ENCODE peak calls at places on chromosomes 6 and 20, in ten cellular contexts. One of them, this sample, is unnamed.

GRCh38 chr20:61517419-61517818 is 265.4 kb downstream of the CDH4 start:
- DNase-seq in ovary: no peak
- DNase-seq in A549: no peak
- DNase-seq in HepG2: no peak
- DNase-seq in tibial nerve: no peak
- DNase-seq in K562: no peak
- DNase-seq in SK-N-SH: no peak
- DNase-seq in sigmoid colon: no peak
- DNase-seq in stomach: no peak
- DNase-seq in H1: no peak
- DNase-seq in this sample: no peak

GRCh38 chr6:27026361-27026760 is 221.1 kb upstream of the PRSS16 start:
- DNase-seq in H1: no peak
- DNase-seq in SK-N-SH: no peak
- DNase-seq in stomach: no peak
- DNase-seq in K562: no peak
- DNase-seq in tibial nerve: no peak
- DNase-seq in sigmoid colon: no peak
- DNase-seq in ovary: no peak
- DNase-seq in HepG2: no peak
- DNase-seq in A549: no peak
- DNase-seq in this sample: no peak

GRCh38 chr6:123091091-123091895 is 95.3 kb downstream of the CLVS2 start:
- DNase-seq in sigmoid colon: no peak
- DNase-seq in H1: no peak
- DNase-seq in SK-N-SH: peak
- DNase-seq in K562: no peak
- DNase-seq in A549: peak
- DNase-seq in stomach: peak
- DNase-seq in tibial nerve: no peak
- DNase-seq in HepG2: peak
- DNase-seq in ovary: no peak
- DNase-seq in this sample: no peak

GRCh38 chr6:168415993-168416530 is 24.9 kb upstream of the SMOC2 start:
- DNase-seq in K562: no peak
- DNase-seq in SK-N-SH: no peak
- DNase-seq in A549: no peak
- DNase-seq in ovary: no peak
- DNase-seq in H1: no peak
- DNase-seq in HepG2: no peak
- DNase-seq in tibial nerve: no peak
- DNase-seq in stomach: no peak
- DNase-seq in sigmoid colon: no peak
- DNase-seq in this sample: peak

GRCh38 chr6:165008971-165009370 is 300.4 kb downstream of the C6orf118 start:
- DNase-seq in SK-N-SH: no peak
- DNase-seq in A549: no peak
- DNase-seq in stomach: no peak
- DNase-seq in ovary: no peak
- DNase-seq in sigmoid colon: no peak
- DNase-seq in K562: no peak
- DNase-seq in HepG2: no peak
- DNase-seq in H1: no peak
- DNase-seq in tibial nerve: no peak
- DNase-seq in this sample: no peak

GRCh38 chr20:8012724-8013123 is 6.8 kb downstream of the TMX4 start:
- DNase-seq in stomach: no peak
- DNase-seq in H1: no peak
- DNase-seq in tibial nerve: no peak
- DNase-seq in HepG2: no peak
- DNase-seq in SK-N-SH: peak
- DNase-seq in sigmoid colon: no peak
- DNase-seq in A549: no peak
- DNase-seq in K562: no peak
- DNase-seq in ovary: no peak
- DNase-seq in this sample: no peak

GRCh38 chr6:74166849-74167248 is 470.8 kb downstream of the CD109 start:
- DNase-seq in K562: no peak
- DNase-seq in SK-N-SH: no peak
- DNase-seq in ovary: no peak
- DNase-seq in HepG2: no peak
- DNase-seq in A549: no peak
- DNase-seq in stomach: no peak
- DNase-seq in H1: no peak
- DNase-seq in sigmoid colon: no peak
- DNase-seq in tibial nerve: no peak
- DNase-seq in this sample: no peak

GRCh38 chr6:38503940-38504682 is 135.6 kb downstream of the BTBD9 start:
- DNase-seq in tibial nerve: no peak
- DNase-seq in A549: no peak
- DNase-seq in H1: no peak
- DNase-seq in SK-N-SH: no peak
- DNase-seq in HepG2: no peak
- DNase-seq in K562: no peak
- DNase-seq in sigmoid colon: no peak
- DNase-seq in ovary: no peak
- DNase-seq in stomach: no peak
- DNase-seq in this sample: no peak

GRCh38 chr6:167122827-167123657 is at the start of gene CCR6:
- DNase-seq in ovary: no peak
- DNase-seq in A549: no peak
- DNase-seq in sigmoid colon: no peak
- DNase-seq in SK-N-SH: no peak
- DNase-seq in HepG2: peak
- DNase-seq in K562: no peak
- DNase-seq in stomach: no peak
- DNase-seq in H1: no peak
- DNase-seq in tibial nerve: no peak
- DNase-seq in this sample: no peak

GRCh38 chr6:128504003-128504654 is 16.3 kb downstream of the PTPRK start:
- DNase-seq in stomach: no peak
- DNase-seq in HepG2: no peak
- DNase-seq in sigmoid colon: no peak
- DNase-seq in H1: no peak
- DNase-seq in A549: no peak
- DNase-seq in ovary: no peak
- DNase-seq in SK-N-SH: no peak
- DNase-seq in K562: no peak
- DNase-seq in tibial nerve: no peak
- DNase-seq in this sample: no peak

GRCh38 chr20:14488756-14489479 is 151.5 kb upstream of the FLRT3 start:
- DNase-seq in tibial nerve: no peak
- DNase-seq in sigmoid colon: no peak
- DNase-seq in stomach: no peak
- DNase-seq in SK-N-SH: no peak
- DNase-seq in ovary: no peak
- DNase-seq in HepG2: no peak
- DNase-seq in K562: no peak
- DNase-seq in A549: no peak
- DNase-seq in H1: no peak
- DNase-seq in this sample: no peak
- TF ChIP-seq EP300 in tibial nerve: no peak
- TF ChIP-seq EP300 in sigmoid colon: no peak
- TF ChIP-seq EP300 in stomach: no peak
- TF ChIP-seq EP300 in SK-N-SH: no peak
- TF ChIP-seq EP300 in ovary: no peak
- TF ChIP-seq EP300 in HepG2: no peak
- TF ChIP-seq EP300 in K562: no peak
- TF ChIP-seq EP300 in A549: no peak
- TF ChIP-seq EP300 in H1: no peak
- TF ChIP-seq EP300 in this sample: no peak

GRCh38 chr6:136783021-136783420 is 9.3 kb downstream of the MAP3K5 start:
- DNase-seq in sigmoid colon: no peak
- DNase-seq in stomach: no peak
- DNase-seq in ovary: no peak
- DNase-seq in tibial nerve: no peak
- DNase-seq in HepG2: no peak
- DNase-seq in K562: no peak
- DNase-seq in A549: no peak
- DNase-seq in SK-N-SH: no peak
- DNase-seq in H1: no peak
- DNase-seq in this sample: no peak

GRCh38 chr6:136784271-136784664 is 8.0 kb downstream of the MAP3K5 start:
- DNase-seq in SK-N-SH: no peak
- DNase-seq in A549: no peak
- DNase-seq in ovary: no peak
- DNase-seq in tibial nerve: no peak
- DNase-seq in HepG2: no peak
- DNase-seq in K562: no peak
- DNase-seq in stomach: no peak
- DNase-seq in sigmoid colon: no peak
- DNase-seq in H1: no peak
- DNase-seq in this sample: no peak

GRCh38 chr6:136783495-136784270 is 8.6 kb downstream of the MAP3K5 start:
- DNase-seq in stomach: no peak
- DNase-seq in ovary: no peak
- DNase-seq in A549: no peak
- DNase-seq in K562: no peak
- DNase-seq in tibial nerve: no peak
- DNase-seq in HepG2: no peak
- DNase-seq in sigmoid colon: no peak
- DNase-seq in H1: no peak
- DNase-seq in SK-N-SH: no peak
- DNase-seq in this sample: no peak

GRCh38 chr6:136786708-136787107 is 5.6 kb downstream of the MAP3K5 start:
- DNase-seq in tibial nerve: no peak
- DNase-seq in stomach: no peak
- DNase-seq in sigmoid colon: no peak
- DNase-seq in HepG2: no peak
- DNase-seq in H1: no peak
- DNase-seq in ovary: no peak
- DNase-seq in A549: no peak
- DNase-seq in K562: no peak
- DNase-seq in SK-N-SH: no peak
- DNase-seq in this sample: no peak

DNA sequence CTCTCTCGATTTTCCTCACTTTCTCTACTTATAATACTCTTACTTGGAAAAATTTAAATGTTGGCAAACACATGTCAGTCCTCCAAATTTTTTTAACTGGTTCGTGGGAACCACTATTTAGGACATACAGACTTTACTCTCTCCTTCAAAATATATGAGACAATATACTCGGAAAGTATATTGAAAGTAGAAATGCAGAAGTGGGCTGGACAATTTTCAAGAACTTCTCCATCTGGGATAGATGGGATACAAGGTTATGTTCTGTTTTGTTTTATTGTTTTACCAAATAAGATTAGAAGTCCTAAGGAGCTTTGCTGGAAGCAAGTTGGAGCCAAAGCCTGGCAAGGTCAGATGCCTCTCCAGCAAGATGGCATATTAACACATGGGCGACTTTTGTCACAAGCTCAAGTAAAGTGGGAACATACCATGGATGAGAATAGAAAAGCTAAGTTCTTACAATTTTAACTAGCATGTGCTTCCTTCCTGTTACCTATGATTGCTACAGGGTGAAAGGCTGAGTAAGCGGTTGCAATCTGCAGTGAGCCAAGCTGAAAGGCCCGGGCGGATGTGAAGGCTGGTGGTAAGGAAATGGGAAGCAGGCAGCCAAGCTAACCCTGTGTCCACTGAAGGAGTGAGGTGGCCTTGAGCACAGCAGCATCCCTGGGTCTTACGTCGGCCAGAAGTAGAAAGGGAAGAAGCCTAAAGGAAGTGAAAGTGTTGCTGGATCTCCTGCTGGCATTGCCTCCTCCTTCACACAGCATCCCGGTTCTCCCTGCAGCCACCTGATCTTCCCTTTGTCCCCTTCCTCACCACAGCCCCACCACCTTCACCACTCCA is 7.1 kb downstream of the MAP3K5 start:
- DNase-seq in K562: no peak
- DNase-seq in HepG2: no peak
- DNase-seq in tibial nerve: peak
- DNase-seq in H1: no peak
- DNase-seq in sigmoid colon: peak
- DNase-seq in SK-N-SH: no peak
- DNase-seq in ovary: peak
- DNase-seq in A549: no peak
- DNase-seq in stomach: peak
- DNase-seq in this sample: no peak
- H3K27ac ChIP-seq in K562: peak
- H3K27ac ChIP-seq in HepG2: no peak
- H3K27ac ChIP-seq in tibial nerve: peak
- H3K27ac ChIP-seq in H1: no peak
- H3K27ac ChIP-seq in sigmoid colon: no peak
- H3K27ac ChIP-seq in SK-N-SH: no peak
- H3K27ac ChIP-seq in ovary: peak
- H3K27ac ChIP-seq in A549: no peak
- H3K27ac ChIP-seq in stomach: peak
- H3K27ac ChIP-seq in this sample: peak

GRCh38 chr20:41446471-41446870 is 79.9 kb upstream of the EMILIN3 start:
- DNase-seq in tibial nerve: no peak
- DNase-seq in ovary: no peak
- DNase-seq in K562: no peak
- DNase-seq in H1: no peak
- DNase-seq in sigmoid colon: no peak
- DNase-seq in A549: no peak
- DNase-seq in SK-N-SH: no peak
- DNase-seq in HepG2: no peak
- DNase-seq in stomach: no peak
- DNase-seq in this sample: no peak
- TF ChIP-seq EP300 in tibial nerve: no peak
- TF ChIP-seq EP300 in ovary: no peak
- TF ChIP-seq EP300 in K562: no peak
- TF ChIP-seq EP300 in H1: no peak
- TF ChIP-seq EP300 in sigmoid colon: no peak
- TF ChIP-seq EP300 in A549: no peak
- TF ChIP-seq EP300 in SK-N-SH: no peak
- TF ChIP-seq EP300 in HepG2: no peak
- TF ChIP-seq EP300 in stomach: no peak
- TF ChIP-seq EP300 in this sample: no peak

GRCh38 chr6:4487538-4487937 is 288.7 kb upstream of the CDYL start:
- DNase-seq in stomach: peak
- DNase-seq in K562: no peak
- DNase-seq in H1: no peak
- DNase-seq in sigmoid colon: no peak
- DNase-seq in SK-N-SH: no peak
- DNase-seq in A549: no peak
- DNase-seq in ovary: no peak
- DNase-seq in tibial nerve: no peak
- DNase-seq in HepG2: peak
- DNase-seq in this sample: no peak

GRCh38 chr6:4489538-4489937 is 286.7 kb upstream of the CDYL start:
- DNase-seq in A549: no peak
- DNase-seq in ovary: no peak
- DNase-seq in HepG2: no peak
- DNase-seq in H1: no peak
- DNase-seq in SK-N-SH: no peak
- DNase-seq in sigmoid colon: no peak
- DNase-seq in tibial nerve: no peak
- DNase-seq in stomach: no peak
- DNase-seq in K562: no peak
- DNase-seq in this sample: no peak

GRCh38 chr6:4488389-4488788 is 287.8 kb upstream of the CDYL start:
- DNase-seq in SK-N-SH: no peak
- DNase-seq in HepG2: no peak
- DNase-seq in tibial nerve: no peak
- DNase-seq in sigmoid colon: no peak
- DNase-seq in stomach: no peak
- DNase-seq in ovary: no peak
- DNase-seq in A549: no peak
- DNase-seq in H1: no peak
- DNase-seq in K562: no peak
- DNase-seq in this sample: no peak

GRCh38 chr6:4496284-4496683 is 279.9 kb upstream of the CDYL start:
- DNase-seq in SK-N-SH: no peak
- DNase-seq in ovary: no peak
- DNase-seq in K562: no peak
- DNase-seq in HepG2: no peak
- DNase-seq in sigmoid colon: no peak
- DNase-seq in tibial nerve: no peak
- DNase-seq in stomach: no peak
- DNase-seq in H1: no peak
- DNase-seq in A549: no peak
- DNase-seq in this sample: no peak

GRCh38 chr6:4491501-4492260 is 284.5 kb upstream of the CDYL start:
- DNase-seq in SK-N-SH: no peak
- DNase-seq in ovary: no peak
- DNase-seq in HepG2: no peak
- DNase-seq in sigmoid colon: no peak
- DNase-seq in stomach: no peak
- DNase-seq in A549: no peak
- DNase-seq in H1: no peak
- DNase-seq in K562: no peak
- DNase-seq in tibial nerve: no peak
- DNase-seq in this sample: no peak
- H3K27ac ChIP-seq in SK-N-SH: no peak
- H3K27ac ChIP-seq in ovary: no peak
- H3K27ac ChIP-seq in HepG2: no peak
- H3K27ac ChIP-seq in sigmoid colon: no peak
- H3K27ac ChIP-seq in stomach: no peak
- H3K27ac ChIP-seq in A549: no peak
- H3K27ac ChIP-seq in H1: no peak
- H3K27ac ChIP-seq in K562: no peak
- H3K27ac ChIP-seq in tibial nerve: no peak
- H3K27ac ChIP-seq in this sample: no peak